ENCODE peak calls at places on chromosomes 12 and 14, in five cellular contexts. R is upper lobe of left lung, C is heart left ventricle, M is K562, W is IMR-90. D is an unnamed sample.

GRCh38 chr14:100056964-100057817 is 8.0 kb upstream of the EVL start:
- DNase-seq in R (no peak), C (no peak), M (no peak), W (peak; percentile 43), D (no peak)

GRCh38 chr12:70077441-70077840 is 165.8 kb upstream of the CNOT2 start:
- DNase-seq in R (no peak), C (no peak), M (no peak), W (no peak), D (no peak)

GRCh38 chr12:8638951-8639350 is 23.7 kb downstream of the MFAP5 start:
- DNase-seq in R (no peak), C (no peak), M (no peak), W (no peak), D (no peak)

GRCh38 chr12:70365648-70366518 is at the start of gene KCNMB4:
- DNase-seq in R (peak; percentile 93), C (peak; percentile 70), M (peak; percentile 83), W (peak; percentile 10), D (peak; percentile 87)

GRCh38 chr14:90105756-90106155 is 44.0 kb downstream of the KCNK13 start:
- DNase-seq in R (no peak), C (peak; percentile 44), M (no peak), W (no peak), D (no peak)

GRCh38 chr12:99111600-99111999 is 466.5 kb downstream of the APAF1 start:
- DNase-seq in R (no peak), C (no peak), M (no peak), W (no peak), D (no peak)

GRCh38 chr14:29037428-29037827 is 270.8 kb downstream of the FOXG1 start:
- DNase-seq in R (no peak), C (no peak), M (no peak), W (peak; percentile 79), D (no peak)

GRCh38 chr14:89721991-89722390 is 232.5 kb downstream of the EFCAB11 start:
- DNase-seq in R (no peak), C (no peak), M (no peak), W (no peak), D (no peak)

GRCh38 chr14:24241829-24242443 is 487 bp downstream of the TINF2 start:
- DNase-seq in R (peak; percentile 97), C (peak; percentile 95), M (peak; percentile 92), W (peak; percentile 89), D (no peak)

DNA sequence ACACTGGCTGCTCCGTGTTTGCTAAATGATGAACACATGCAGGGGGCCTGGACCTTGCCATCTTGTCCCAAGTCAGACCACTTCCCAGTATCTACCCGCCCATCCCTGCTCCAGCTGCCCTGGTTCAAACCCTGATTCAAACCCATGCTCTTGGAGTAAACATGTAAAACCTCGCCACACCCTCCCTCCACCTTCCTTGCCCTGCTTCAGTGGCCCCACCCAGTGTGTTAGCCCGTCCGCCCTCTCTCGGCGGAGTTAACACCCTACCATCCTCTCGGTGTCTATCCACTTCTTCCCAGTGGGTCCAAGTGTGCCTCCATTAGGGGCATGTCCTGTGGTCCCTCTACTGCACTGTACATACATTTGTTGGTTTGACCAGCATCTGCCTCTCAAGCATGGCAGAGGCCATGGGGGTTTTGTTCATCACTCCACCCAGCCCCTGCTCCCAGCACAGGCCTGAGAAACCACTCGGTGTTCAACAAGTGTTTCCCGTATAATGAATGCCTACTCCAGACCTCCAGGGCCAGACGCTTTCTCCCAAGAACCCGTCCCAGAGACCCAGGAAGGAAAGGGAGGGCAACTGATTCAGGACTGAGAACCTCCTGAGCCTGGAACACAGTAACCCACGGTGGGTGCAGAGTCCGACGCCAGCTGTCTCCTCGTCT is 37.1 kb downstream of the P2RX4 start:
- DNase-seq in R (no peak), C (peak; percentile 13), M (no peak), W (no peak), D (no peak)
- TF ChIP-seq POLR2A in R (no peak), C (no peak), M (no peak), W (no peak), D (no peak)

GRCh38 chr12:125902991-125903390 is 837.8 kb downstream of the AACS start:
- DNase-seq in R (no peak), C (no peak), M (no peak), W (no peak), D (no peak)
- TF ChIP-seq CTCF in R (no peak), C (no peak), M (no peak), W (no peak), D (no peak)

GRCh38 chr12:92129609-92130008 is 16.0 kb downstream of the BTG1 start:
- DNase-seq in R (no peak), C (no peak), M (no peak), W (no peak), D (no peak)
- TF ChIP-seq POLR2A in R (no peak), C (no peak), M (no peak), W (no peak), D (no peak)

GRCh38 chr12:1635656-1636055 is 6.6 kb downstream of the WNT5B start:
- DNase-seq in R (no peak), C (no peak), M (no peak), W (no peak), D (no peak)

GRCh38 chr12:1632702-1633101 is 3.7 kb downstream of the WNT5B start:
- DNase-seq in R (no peak), C (peak; percentile 66), M (no peak), W (no peak), D (no peak)

GRCh38 chr12:1634590-1635191 is 5.7 kb downstream of the WNT5B start:
- DNase-seq in R (peak; percentile 77), C (peak; percentile 87), M (peak; percentile 65), W (peak; percentile 69), D (peak; percentile 57)

GRCh38 chr12:1633459-1633858 is 4.4 kb downstream of the WNT5B start:
- DNase-seq in R (no peak), C (no peak), M (no peak), W (no peak), D (no peak)

DNA sequence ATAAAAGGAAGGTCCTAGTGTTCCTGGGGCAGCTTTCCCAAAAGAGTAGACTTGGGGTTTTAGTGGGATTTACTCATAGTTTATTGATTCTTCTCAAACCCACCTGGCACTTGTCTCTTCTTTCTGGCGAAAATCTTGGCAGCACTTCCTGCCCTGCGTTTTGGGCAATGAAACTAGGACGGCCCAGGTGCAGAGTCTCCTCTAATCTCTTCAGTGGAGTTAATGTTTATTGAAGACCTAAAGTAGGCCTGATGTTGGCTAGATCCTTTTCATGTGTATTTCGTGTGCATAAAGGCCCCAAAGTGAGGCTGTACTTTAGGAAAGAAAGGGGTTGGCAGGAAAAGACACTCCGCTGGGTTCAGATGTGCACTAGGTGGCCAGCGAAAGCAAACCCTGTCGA is 5.1 kb downstream of the WNT5B start:
- DNase-seq in R (no peak), C (no peak), M (no peak), W (no peak), D (no peak)
- TF ChIP-seq CTCF in R (no peak), C (no peak), M (no peak), W (no peak), D (no peak)

GRCh38 chr12:34398706-34399630 is 376.7 kb downstream of the ALG10 start:
- DNase-seq in R (peak; percentile 64), C (peak; percentile 14), M (peak; percentile 1), W (no peak), D (peak; percentile 7)

GRCh38 chr12:34400423-34400881 is 378.2 kb downstream of the ALG10 start:
- DNase-seq in R (no peak), C (peak; percentile 7), M (peak; percentile 1), W (no peak), D (peak; percentile 74)

GRCh38 chr12:34400986-34401658 is 378.8 kb downstream of the ALG10 start:
- DNase-seq in R (peak; percentile 63), C (peak; percentile 10), M (peak; percentile 1), W (no peak), D (peak; percentile 11)

GRCh38 chr12:34398366-34398705 is 376.0 kb downstream of the ALG10 start:
- DNase-seq in R (peak; percentile 53), C (peak; percentile 4), M (peak; percentile 1), W (no peak), D (peak; percentile 9)

GRCh38 chr12:34399631-34400422 is 377.5 kb downstream of the ALG10 start:
- DNase-seq in R (peak; percentile 45), C (peak; percentile 2), M (peak; percentile 1), W (no peak), D (no peak)
- TF ChIP-seq POLR2A in R (no peak), C (no peak), M (no peak), W (no peak), D (no peak)